ENCODE peak calls at places on chromosomes 11 and 22, in four cellular contexts. F is PC-3, G is IMR-90, T is dorsolateral prefrontal cortex. E is an unnamed sample.
A peak's percentile ranks its signal among the peaks of the same experiment; 100 is the strongest.

GRCh38 chr11:73762732-73763131 is 1.9 kb upstream of the RAB6A start:
- DNase-seq in F (no peak), G (no peak), T (no peak), E (no peak)

GRCh38 chr11:126484266-126484665 is 128.8 kb downstream of the ST3GAL4 start:
- DNase-seq in T (no peak), F (peak; percentile 84), G (peak; percentile 94), E (no peak)

GRCh38 chr22:42080287-42080686 is 787 bp downstream of the SMDT1 start:
- DNase-seq in G (peak; percentile 53), T (peak; percentile 51), F (peak; percentile 8), E (no peak)

GRCh38 chr11:119974467-119974866 is 163.4 kb downstream of the TRIM29 start:
- DNase-seq in T (peak; percentile 73), G (no peak), F (no peak), E (no peak)

GRCh38 chr22:38012604-38013072 is 28.3 kb upstream of the SOX10 start:
- DNase-seq in F (no peak), T (no peak), G (peak; percentile 85), E (no peak)

GRCh38 chr11:72703281-72704008 is 29.2 kb upstream of the PDE2A start:
- DNase-seq in F (no peak), G (peak; percentile 63), T (no peak), E (peak; percentile 65)

GRCh38 chr22:36816635-36817428 is at the start of gene PVALB:
- DNase-seq in T (no peak), F (peak; percentile 29), G (peak; percentile 13), E (peak; percentile 66)

GRCh38 chr11:46315033-46315738 is 32.1 kb upstream of the DGKZ start:
- DNase-seq in G (peak; percentile 71), T (peak; percentile 78), F (peak; percentile 89), E (peak; percentile 84)

GRCh38 chr11:117877120-117877784 is 794 bp upstream of the FXYD6 start:
- DNase-seq in T (no peak), G (no peak), F (no peak), E (no peak)

GRCh38 chr11:35058318-35058717 is 80.7 kb upstream of the CD44 start:
- DNase-seq in G (no peak), T (no peak), F (no peak), E (no peak)

GRCh38 chr22:27554106-27554814 is 247.3 kb downstream of the MN1 start:
- DNase-seq in F (peak; percentile 10), T (peak; percentile 24), G (peak; percentile 20), E (no peak)

GRCh38 chr11:12901272-12901671 is 107.8 kb upstream of the RASSF10 start:
- DNase-seq in T (no peak), G (peak; percentile 30), F (no peak), E (no peak)

GRCh38 chr11:64571050-64571409 is 20.0 kb upstream of the SLC22A12 start:
- DNase-seq in F (no peak), T (no peak), G (no peak), E (no peak)

GRCh38 chr11:88813233-88813915 is 252.4 kb downstream of the GRM5 start:
- DNase-seq in T (no peak), F (no peak), G (no peak), E (no peak)

GRCh38 chr11:126930100-126930841 is 70.3 kb downstream of the KIRREL3 start:
- DNase-seq in T (no peak), G (no peak), F (no peak), E (no peak)

GRCh38 chr11:122177238-122177637 is 61.2 kb upstream of the BLID start:
- DNase-seq in G (no peak), T (no peak), F (no peak), E (no peak)

GRCh38 chr11:111659201-111659600 is 57.0 kb downstream of the SIK2 start:
- DNase-seq in G (no peak), T (no peak), F (no peak), E (no peak)
- TF ChIP-seq CTCF in G (no peak), T (no peak), F (no peak), E (no peak)

GRCh38 chr11:1481861-1482441 is 4.6 kb downstream of the MOB2 start:
- DNase-seq in G (no peak), F (no peak), T (no peak), E (no peak)

GRCh38 chr11:1481483-1481825 is 5.1 kb downstream of the MOB2 start:
- DNase-seq in T (no peak), G (no peak), F (no peak), E (no peak)

GRCh38 chr11:1484061-1484671 is 2.4 kb downstream of the MOB2 start:
- DNase-seq in G (no peak), F (no peak), T (no peak), E (no peak)

GRCh38 chr11:1483445-1483961 is 3.1 kb downstream of the MOB2 start:
- DNase-seq in G (no peak), T (no peak), F (no peak), E (no peak)

GRCh38 chr11:1482581-1483444 is 3.8 kb downstream of the MOB2 start:
- DNase-seq in G (no peak), T (no peak), F (no peak), E (no peak)
- TF ChIP-seq CTCF in G (no peak), T (no peak), F (peak; percentile 28), E (no peak)

DNA sequence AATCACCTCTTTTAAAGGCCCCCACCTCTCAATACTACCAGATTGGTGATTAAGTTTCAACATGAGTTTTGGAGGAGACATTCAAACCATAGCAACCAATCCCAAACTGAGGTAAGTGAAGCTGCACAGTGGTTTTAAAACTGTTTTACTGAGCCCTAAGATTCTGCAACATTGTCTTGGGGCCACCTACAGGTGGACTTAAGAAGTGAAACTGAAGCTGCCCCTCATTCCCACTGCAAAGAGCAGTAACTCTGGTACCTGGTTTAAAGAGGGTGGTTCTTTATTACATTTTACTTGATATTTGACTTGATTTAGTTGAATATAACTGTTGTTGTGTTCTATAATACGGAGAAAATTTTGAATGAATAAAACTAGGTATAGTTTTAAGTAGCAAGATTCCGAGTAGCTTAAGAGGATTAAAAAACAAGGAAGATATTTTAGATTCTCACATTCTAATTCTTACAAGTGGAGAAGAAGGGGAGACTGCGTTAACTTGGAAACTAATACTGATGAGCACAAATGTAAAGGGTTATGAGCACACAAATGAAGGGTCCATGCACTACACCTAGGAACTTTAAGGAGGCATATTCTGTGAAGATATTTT is 26.7 kb downstream of the SYT9 start:
- DNase-seq in T (no peak), F (peak; percentile 69), G (peak; percentile 34), E (peak; percentile 30)
- TF ChIP-seq CTCF in T (peak; percentile 46), F (peak; percentile 84), G (peak; percentile 56), E (peak; percentile 82)

GRCh38 chr11:67401495-67402191 is at the start of gene PPP1CA:
- DNase-seq in F (peak; percentile 88), G (peak; percentile 79), T (peak; percentile 91), E (peak; percentile 94)
- TF ChIP-seq CTCF in F (peak; percentile 30), G (peak; percentile 36), T (peak; percentile 28), E (peak; percentile 23)